ENCODE peak calls at places on chromosome 15, in eight cellular contexts. H is HT1080; X is stomach; A is activated CD8-positive, alpha-beta memory T cell treated with anti-CD3 and anti-CD28 coated beads, Interleukin-2, amount 50 U/mL, for 48 hours; D is AG09319; L is stimulated activated effector memory CD8-positive, alpha-beta T cell treated with anti-CD3 and anti-CD28 coated beads, Interleukin-12 subunit alpha, Interleukin-12 subunit beta, amount 100 ng/mL, for 72 hours; U is mucosa of descending colon; C is NAMALWA. K is an unnamed sample.

GRCh38 chr15:67010898-67011619 is 54.3 kb upstream of the SMAD3 start:
- DNase-seq in X (no peak), A (peak), C (no peak), U (no peak), L (no peak), H (no peak), D (no peak), K (no peak)

GRCh38 chr15:25810631-25811077 is 52.5 kb downstream of the ATP10A start:
- DNase-seq in X (no peak), D (no peak), A (no peak), L (no peak), C (no peak), U (no peak), H (no peak), K (no peak)

GRCh38 chr15:77032052-77032646 is 37.2 kb downstream of the PSTPIP1 start:
- DNase-seq in U (peak), X (peak), A (peak), H (no peak), D (no peak), C (no peak), L (no peak), K (no peak)

GRCh38 chr15:57503911-57504598 is 87.6 kb upstream of the MYZAP start:
- DNase-seq in D (no peak), C (no peak), X (no peak), U (no peak), A (no peak), L (no peak), H (no peak), K (no peak)

GRCh38 chr15:48112242-48112641 is 8.5 kb upstream of the SLC24A5 start:
- DNase-seq in U (no peak), X (no peak), C (no peak), D (no peak), L (no peak), H (peak), A (no peak), K (no peak)

GRCh38 chr15:70582143-70582945 is 181.0 kb downstream of the UACA start:
- DNase-seq in X (no peak), D (peak), H (no peak), C (no peak), U (no peak), A (peak), L (no peak), K (no peak)

GRCh38 chr15:68223171-68223570 is 6.4 kb downstream of the CLN6 start:
- DNase-seq in L (no peak), A (no peak), U (no peak), H (no peak), D (no peak), X (peak), C (no peak), K (no peak)

GRCh38 chr15:77097317-77097721 is 26.4 kb upstream of the TSPAN3 start:
- DNase-seq in H (no peak), X (no peak), U (no peak), D (no peak), L (no peak), C (no peak), A (no peak), K (no peak)

GRCh38 chr15:53448215-53449001 is 311.1 kb downstream of the WDR72 start:
- DNase-seq in H (no peak), X (no peak), A (no peak), U (no peak), C (no peak), D (no peak), L (no peak), K (peak)

GRCh38 chr15:33789141-33789540 is 179.2 kb upstream of the CHRM5 start:
- DNase-seq in U (no peak), C (no peak), A (no peak), L (no peak), X (no peak), H (peak), D (no peak), K (no peak)

GRCh38 chr15:68820205-68820588 is 498 bp downstream of the ANP32A start:
- DNase-seq in A (peak), C (peak), X (peak), U (peak), D (no peak), L (peak), H (peak), K (peak)

GRCh38 chr15:60477991-60478632 is 830 bp downstream of the ICE2 start:
- DNase-seq in A (no peak), D (no peak), U (no peak), X (no peak), C (peak), H (peak), L (no peak), K (peak)

GRCh38 chr15:67114046-67114445 is 48.6 kb downstream of the SMAD3 start:
- DNase-seq in C (no peak), D (no peak), A (no peak), L (no peak), H (no peak), U (no peak), X (no peak), K (no peak)

GRCh38 chr15:64090527-64090926 is 3.1 kb downstream of the CIAO2A start:
- DNase-seq in C (peak), A (no peak), U (no peak), X (no peak), D (no peak), L (no peak), H (no peak), K (no peak)

GRCh38 chr15:57927091-57927631 is 138.3 kb downstream of the ALDH1A2 start:
- DNase-seq in C (no peak), U (no peak), D (no peak), H (no peak), L (no peak), X (no peak), A (no peak), K (peak)

GRCh38 chr15:71390101-71390500 is 274.8 kb downstream of the THSD4 start:
- DNase-seq in H (no peak), X (no peak), C (no peak), U (no peak), A (no peak), D (no peak), L (no peak), K (no peak)

GRCh38 chr15:35329521-35329921 is 216.4 kb downstream of the DPH6 start:
- DNase-seq in L (no peak), A (no peak), X (no peak), D (no peak), U (no peak), H (no peak), C (no peak), K (no peak)

GRCh38 chr15:22253676-22254408 is 173.5 kb downstream of the OR4M2 start:
- DNase-seq in A (no peak), X (no peak), D (no peak), L (peak), U (no peak), C (no peak), H (no peak), K (no peak)

GRCh38 chr15:90268415-90268814 is 2.9 kb downstream of the NGRN start:
- DNase-seq in H (no peak), C (no peak), X (no peak), U (no peak), D (no peak), A (no peak), L (no peak), K (peak)

GRCh38 chr15:65332662-65333440 is 28.4 kb downstream of the RNU5B-1 start:
- DNase-seq in D (no peak), L (no peak), X (no peak), U (no peak), A (no peak), C (no peak), H (no peak), K (no peak)